ENCODE peak calls at places on chromosome 6, in ten cellular contexts. C, E, N, F, K, Z, J, R, H and X are unnamed samples.

GRCh38 chr6:135012764-135013163 is 41.9 kb downstream of the HBS1L start:
- DNase-seq in E (no peak), N (no peak), J (no peak), K (no peak), H (no peak), C (no peak), Z (peak; percentile 40), F (no peak), R (peak; percentile 66), X (no peak)

GRCh38 chr6:130560231-130560630 is 194.4 kb downstream of the TMEM200A start:
- DNase-seq in K (no peak), E (no peak), Z (no peak), J (no peak), F (no peak), R (peak; percentile 24), N (no peak), C (no peak), H (no peak), X (no peak)

GRCh38 chr6:137755284-137755683 is 111.8 kb upstream of the TNFAIP3 start:
- DNase-seq in J (no peak), H (no peak), N (no peak), F (no peak), K (no peak), C (no peak), R (no peak), Z (no peak), E (no peak), X (no peak)

GRCh38 chr6:152975204-152975915 is 7.5 kb downstream of the FBXO5 start:
- DNase-seq in J (no peak), N (no peak), Z (no peak), F (no peak), R (no peak), K (no peak), E (no peak), H (no peak), C (no peak), X (peak; percentile 46)

GRCh38 chr6:141451508-141452353 is 681.0 kb upstream of the GJE1 start:
- DNase-seq in N (peak; percentile 88), F (no peak), H (no peak), R (peak; percentile 74), E (no peak), J (no peak), K (peak; percentile 75), C (no peak), Z (peak; percentile 61), X (no peak)

GRCh38 chr6:39330057-39330456 is 7.6 kb upstream of the KCNK16 start:
- DNase-seq in N (no peak), C (no peak), R (no peak), K (no peak), J (no peak), Z (no peak), F (no peak), H (no peak), E (no peak), X (no peak)

GRCh38 chr6:73371984-73372383 is 2.3 kb upstream of the OOEP start:
- DNase-seq in J (no peak), E (no peak), R (no peak), Z (no peak), F (no peak), H (no peak), N (no peak), K (no peak), C (no peak), X (no peak)

GRCh38 chr6:22807818-22808217 is 238.5 kb downstream of the HDGFL1 start:
- DNase-seq in E (no peak), C (no peak), R (no peak), F (no peak), J (no peak), K (no peak), H (no peak), N (no peak), Z (no peak), X (no peak)

GRCh38 chr6:786946-787763 is 94.2 kb upstream of the EXOC2 start:
- DNase-seq in C (peak; percentile 46), H (no peak), J (no peak), R (no peak), K (no peak), F (no peak), Z (no peak), E (no peak), N (no peak), X (no peak)

GRCh38 chr6:52984247-52984646 is 10.8 kb downstream of the GSTA4 start:
- DNase-seq in Z (no peak), C (no peak), N (no peak), J (no peak), K (no peak), F (no peak), E (no peak), H (peak; percentile 36), R (no peak), X (peak; percentile 8)

GRCh38 chr6:158655569-158656450 is 6.0 kb downstream of the SYTL3 start:
- DNase-seq in N (no peak), R (no peak), E (no peak), K (no peak), H (no peak), Z (no peak), J (no peak), F (no peak), C (no peak), X (no peak)

GRCh38 chr6:31768717-31769257 is 6.3 kb downstream of the SAPCD1 start:
- DNase-seq in R (no peak), N (no peak), C (no peak), F (no peak), K (no peak), E (no peak), H (no peak), Z (no peak), J (no peak), X (no peak)

GRCh38 chr6:56724455-56724854 is 81.8 kb upstream of the DST start:
- DNase-seq in N (no peak), K (peak; percentile 33), R (peak; percentile 83), C (no peak), Z (no peak), F (no peak), J (no peak), H (no peak), E (no peak), X (no peak)

GRCh38 chr6:161804804-161805203 is 530.9 kb upstream of the AGPAT4 start:
- DNase-seq in H (no peak), K (no peak), Z (no peak), J (no peak), N (no peak), C (no peak), R (no peak), F (no peak), E (no peak), X (no peak)

GRCh38 chr6:134495893-134496253 is 178.0 kb upstream of the SGK1 start:
- DNase-seq in J (no peak), F (no peak), K (no peak), H (no peak), N (no peak), E (no peak), C (no peak), R (no peak), Z (no peak), X (no peak)